ENCODE peak calls at places on chromosomes 11 and 22, in six cellular contexts. W is IMR-90, A is mesenchymal stem cell, P is H1, V is H9, D is trophoblast cell. S is an unnamed sample. For H3K4me1, the result is how much of the 10 kb centered on the place peaks cover.

GRCh38 chr22:20979243-20979809 is 2.8 kb upstream of the LZTR1 start:
- DNase-seq in W (peak), A (peak), P (peak), V (peak), D (peak), S (peak)

GRCh38 chr11:4025957-4026324 is 68.7 kb upstream of the RRM1 start:
- DNase-seq in W (peak), A (peak), P (no peak), V (no peak), D (peak), S (no peak)

GRCh38 chr11:39668640-39669039 is 1790.8 kb downstream of the LRRC4C start:
- DNase-seq in W (no peak), A (peak), P (no peak), V (no peak), D (peak), S (no peak)

GRCh38 chr22:37806409-37807338 is 1.1 kb upstream of the GCAT start:
- DNase-seq in W (peak), A (peak), P (no peak), V (no peak), D (peak), S (no peak)

GRCh38 chr11:40513281-40513680 is 946.2 kb downstream of the LRRC4C start:
- DNase-seq in W (no peak), A (no peak), P (no peak), V (no peak), D (no peak), S (peak)

GRCh38 chr11:70176940-70177689 is 26.0 kb upstream of the FADD start:
- DNase-seq in W (no peak), A (peak), P (peak), V (peak), D (peak), S (no peak)

GRCh38 chr11:46234261-46234660 is 43.2 kb upstream of the CREB3L1 start:
- DNase-seq in W (no peak), A (no peak), P (no peak), V (no peak), D (no peak), S (peak)

GRCh38 chr11:80104196-80104595 is 663.4 kb upstream of the TENM4 start:
- DNase-seq in W (no peak), A (no peak), P (no peak), V (no peak), D (no peak), S (no peak)

GRCh38 chr11:67010296-67010905 is 12.5 kb upstream of the SYT12 start:
- DNase-seq in W (no peak), A (no peak), P (no peak), V (no peak), D (no peak), S (no peak)

GRCh38 chr11:129815596-129816461 is at the start of gene TMEM45B:
- DNase-seq in W (no peak), A (no peak), P (no peak), V (peak), D (no peak), S (no peak)

GRCh38 chr11:46210133-46210636 is 67.3 kb upstream of the CREB3L1 start:
- DNase-seq in W (peak), A (peak), P (no peak), V (no peak), D (peak), S (no peak)

DNA sequence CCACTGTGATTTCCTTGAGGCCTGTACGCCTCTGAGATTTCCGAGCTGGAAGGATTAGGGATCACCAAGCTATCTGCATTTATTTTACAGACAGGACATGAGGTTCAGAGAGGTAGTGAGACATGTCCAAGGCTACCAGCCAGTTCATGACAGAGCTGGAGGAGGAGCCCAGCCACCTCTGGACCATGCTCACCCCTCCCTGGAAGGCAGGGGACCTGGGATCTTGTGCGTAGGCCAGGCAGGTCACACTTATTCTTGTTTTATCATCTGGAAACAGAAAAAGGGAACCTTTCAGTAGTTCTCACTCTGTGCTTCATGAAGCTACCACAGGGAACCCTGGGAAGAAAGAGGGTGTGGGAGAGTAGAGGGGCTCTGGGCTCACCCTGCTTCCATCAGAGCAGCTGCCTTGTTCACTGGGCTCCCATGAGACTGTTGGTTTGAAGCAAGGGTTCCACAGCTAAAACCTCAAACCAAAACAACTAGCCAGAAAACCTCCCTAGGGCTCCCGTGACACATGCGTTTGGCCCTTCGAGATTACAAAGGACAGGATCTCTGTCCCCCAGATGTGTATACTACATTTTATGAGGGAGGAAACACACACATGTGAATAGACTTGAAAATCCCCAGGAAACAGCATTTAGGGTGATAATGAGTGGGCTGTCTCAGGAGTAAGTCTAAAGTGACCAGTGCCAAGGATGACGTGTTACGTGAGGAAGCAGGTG is 106.4 kb downstream of the DSCAML1 start:
- DNase-seq in W (no peak), A (no peak), P (no peak), V (no peak), D (no peak), S (no peak)
- H4K91ac ChIP-seq in W (no peak), A (no peak), P (no peak), V (no peak), D (no peak), S (peak)

DNA sequence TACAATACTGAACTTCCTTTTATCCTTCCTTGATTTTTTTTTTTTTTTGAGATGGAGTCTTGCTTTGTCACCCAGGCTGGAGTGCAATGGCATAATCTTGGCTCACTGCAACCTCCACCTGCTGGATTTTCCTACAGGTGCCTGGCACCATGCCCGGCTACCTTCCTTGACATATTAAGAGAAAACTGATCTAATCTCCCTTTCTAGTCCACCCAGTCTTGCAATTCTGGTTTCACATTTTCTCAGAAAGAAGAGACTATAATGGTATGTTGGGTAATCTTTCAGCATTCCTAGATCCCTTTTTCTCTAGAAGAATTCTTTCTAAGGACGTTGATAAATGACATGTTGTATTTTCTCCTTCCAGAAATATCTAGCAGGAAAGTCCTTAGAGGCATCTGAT is 10.3 kb upstream of the HSPA8 start:
- DNase-seq in W (no peak), A (no peak), P (no peak), V (no peak), D (peak), S (no peak)
- H2BK5ac ChIP-seq in W (no peak), A (no peak), P (no peak), V (no peak), D (no peak), S (no peak)

GRCh38 chr22:46068176-46068907 is 82.0 kb upstream of the PPARA start:
- DNase-seq in W (no peak), A (no peak), P (no peak), V (no peak), D (no peak), S (no peak)
- H3K4me1 ChIP-seq in W (under half), A (under half), P (under half), V (under half), D (under half), S (under half)

GRCh38 chr22:22463855-22464540 is 44.5 kb downstream of the ZNF280B start:
- DNase-seq in W (peak), A (peak), P (no peak), V (peak), D (peak), S (peak)

GRCh38 chr22:22465094-22465602 is 43.4 kb downstream of the ZNF280B start:
- DNase-seq in W (no peak), A (no peak), P (no peak), V (no peak), D (no peak), S (no peak)

GRCh38 chr22:22465782-22466181 is 42.8 kb downstream of the ZNF280B start:
- DNase-seq in W (peak), A (no peak), P (no peak), V (no peak), D (no peak), S (no peak)

GRCh38 chr22:22462813-22463567 is 45.6 kb downstream of the ZNF280B start:
- DNase-seq in W (no peak), A (no peak), P (no peak), V (no peak), D (peak), S (no peak)

GRCh38 chr22:22464541-22465054 is 43.9 kb downstream of the ZNF280B start:
- DNase-seq in W (no peak), A (no peak), P (no peak), V (no peak), D (no peak), S (no peak)
- H4K91ac ChIP-seq in W (no peak), A (no peak), P (no peak), V (no peak), D (no peak), S (no peak)

S was measured in neuronal stem cell.